ENCODE peak calls at places on chromosomes 6 and 20, in four cellular contexts. One of them, this sample, is unnamed.

GRCh38 chr6:33812669-33813068 is 8.9 kb upstream of the MLN start:
- DNase-seq in activated gamma-delta T cell treated with anti-CD3 and anti-CD28 coated beads, Interleukin-2, amount 50 U/mL, for 16 hours: no peak
- DNase-seq in sigmoid colon: no peak
- DNase-seq in T-cell: peak
- DNase-seq in this sample: no peak

GRCh38 chr6:115783402-115784061 is 277.2 kb downstream of the FRK start:
- DNase-seq in activated gamma-delta T cell treated with anti-CD3 and anti-CD28 coated beads, Interleukin-2, amount 50 U/mL, for 16 hours: no peak
- DNase-seq in sigmoid colon: no peak
- DNase-seq in T-cell: no peak
- DNase-seq in this sample: no peak

GRCh38 chr6:91029211-91029610 is 442.3 kb upstream of the MAP3K7 start:
- DNase-seq in activated gamma-delta T cell treated with anti-CD3 and anti-CD28 coated beads, Interleukin-2, amount 50 U/mL, for 16 hours: no peak
- DNase-seq in sigmoid colon: no peak
- DNase-seq in T-cell: no peak
- DNase-seq in this sample: no peak

GRCh38 chr20:50837532-50838321 is 42.9 kb downstream of the BCAS4 start:
- DNase-seq in activated gamma-delta T cell treated with anti-CD3 and anti-CD28 coated beads, Interleukin-2, amount 50 U/mL, for 16 hours: no peak
- DNase-seq in sigmoid colon: peak
- DNase-seq in T-cell: no peak
- DNase-seq in this sample: no peak

GRCh38 chr6:142913511-142914047 is 31.4 kb downstream of the HIVEP2 start:
- DNase-seq in activated gamma-delta T cell treated with anti-CD3 and anti-CD28 coated beads, Interleukin-2, amount 50 U/mL, for 16 hours: peak
- DNase-seq in sigmoid colon: no peak
- DNase-seq in T-cell: peak
- DNase-seq in this sample: no peak

GRCh38 chr6:163816441-163816840 is 401.9 kb downstream of the QKI start:
- DNase-seq in activated gamma-delta T cell treated with anti-CD3 and anti-CD28 coated beads, Interleukin-2, amount 50 U/mL, for 16 hours: no peak
- DNase-seq in sigmoid colon: no peak
- DNase-seq in T-cell: no peak
- DNase-seq in this sample: no peak

GRCh38 chr20:15638781-15639180 is 934.5 kb downstream of the KIF16B start:
- DNase-seq in activated gamma-delta T cell treated with anti-CD3 and anti-CD28 coated beads, Interleukin-2, amount 50 U/mL, for 16 hours: no peak
- DNase-seq in sigmoid colon: no peak
- DNase-seq in T-cell: no peak
- DNase-seq in this sample: no peak

GRCh38 chr6:167668019-167668753 is 158.5 kb upstream of the AFDN start:
- DNase-seq in activated gamma-delta T cell treated with anti-CD3 and anti-CD28 coated beads, Interleukin-2, amount 50 U/mL, for 16 hours: no peak
- DNase-seq in sigmoid colon: no peak
- DNase-seq in T-cell: no peak
- DNase-seq in this sample: no peak

GRCh38 chr6:36856277-36856676 is 17.0 kb upstream of the CPNE5 start:
- DNase-seq in activated gamma-delta T cell treated with anti-CD3 and anti-CD28 coated beads, Interleukin-2, amount 50 U/mL, for 16 hours: no peak
- DNase-seq in sigmoid colon: no peak
- DNase-seq in T-cell: no peak
- DNase-seq in this sample: no peak

GRCh38 chr6:145736854-145737181 is 1.5 kb upstream of the EPM2A start:
- DNase-seq in activated gamma-delta T cell treated with anti-CD3 and anti-CD28 coated beads, Interleukin-2, amount 50 U/mL, for 16 hours: no peak
- DNase-seq in sigmoid colon: no peak
- DNase-seq in T-cell: no peak
- DNase-seq in this sample: no peak

GRCh38 chr6:143955971-143956370 is 52.1 kb downstream of the PLAGL1 start:
- DNase-seq in activated gamma-delta T cell treated with anti-CD3 and anti-CD28 coated beads, Interleukin-2, amount 50 U/mL, for 16 hours: no peak
- DNase-seq in sigmoid colon: no peak
- DNase-seq in T-cell: no peak
- DNase-seq in this sample: no peak

GRCh38 chr20:32787168-32787567 is 25.0 kb downstream of the DNMT3B start:
- DNase-seq in activated gamma-delta T cell treated with anti-CD3 and anti-CD28 coated beads, Interleukin-2, amount 50 U/mL, for 16 hours: no peak
- DNase-seq in sigmoid colon: no peak
- DNase-seq in T-cell: no peak
- DNase-seq in this sample: no peak

GRCh38 chr20:35743693-35744491 is 1.8 kb upstream of the RBM39 start:
- DNase-seq in activated gamma-delta T cell treated with anti-CD3 and anti-CD28 coated beads, Interleukin-2, amount 50 U/mL, for 16 hours: no peak
- DNase-seq in sigmoid colon: peak
- DNase-seq in T-cell: no peak
- DNase-seq in this sample: no peak

GRCh38 chr6:149107520-149107919 is 210.0 kb upstream of the TAB2 start:
- DNase-seq in activated gamma-delta T cell treated with anti-CD3 and anti-CD28 coated beads, Interleukin-2, amount 50 U/mL, for 16 hours: no peak
- DNase-seq in sigmoid colon: no peak
- DNase-seq in T-cell: no peak
- DNase-seq in this sample: no peak

GRCh38 chr6:168133186-168133585 is 54.2 kb upstream of the FRMD1 start:
- DNase-seq in activated gamma-delta T cell treated with anti-CD3 and anti-CD28 coated beads, Interleukin-2, amount 50 U/mL, for 16 hours: no peak
- DNase-seq in sigmoid colon: peak
- DNase-seq in T-cell: no peak
- DNase-seq in this sample: no peak

GRCh38 chr6:114061116-114061515 is 90.2 kb upstream of the HDAC2 start:
- DNase-seq in activated gamma-delta T cell treated with anti-CD3 and anti-CD28 coated beads, Interleukin-2, amount 50 U/mL, for 16 hours: no peak
- DNase-seq in sigmoid colon: no peak
- DNase-seq in T-cell: no peak
- DNase-seq in this sample: no peak

GRCh38 chr20:16701296-16701695 is 28.5 kb upstream of the SNRPB2 start:
- DNase-seq in activated gamma-delta T cell treated with anti-CD3 and anti-CD28 coated beads, Interleukin-2, amount 50 U/mL, for 16 hours: no peak
- DNase-seq in sigmoid colon: no peak
- DNase-seq in T-cell: peak
- DNase-seq in this sample: no peak

GRCh38 chr20:2144850-2145249 is 43.2 kb downstream of the STK35 start:
- DNase-seq in activated gamma-delta T cell treated with anti-CD3 and anti-CD28 coated beads, Interleukin-2, amount 50 U/mL, for 16 hours: no peak
- DNase-seq in sigmoid colon: no peak
- DNase-seq in T-cell: no peak
- DNase-seq in this sample: no peak

GRCh38 chr6:17851001-17851719 is 136.3 kb downstream of the KIF13A start:
- DNase-seq in activated gamma-delta T cell treated with anti-CD3 and anti-CD28 coated beads, Interleukin-2, amount 50 U/mL, for 16 hours: no peak
- DNase-seq in sigmoid colon: no peak
- DNase-seq in T-cell: no peak
- DNase-seq in this sample: no peak

GRCh38 chr6:105949939-105950582 is 136.1 kb upstream of the PRDM1 start:
- DNase-seq in activated gamma-delta T cell treated with anti-CD3 and anti-CD28 coated beads, Interleukin-2, amount 50 U/mL, for 16 hours: no peak
- DNase-seq in sigmoid colon: no peak
- DNase-seq in T-cell: no peak
- DNase-seq in this sample: no peak

GRCh38 chr6:66048684-66049474 is 341.9 kb upstream of the EYS start:
- DNase-seq in activated gamma-delta T cell treated with anti-CD3 and anti-CD28 coated beads, Interleukin-2, amount 50 U/mL, for 16 hours: no peak
- DNase-seq in sigmoid colon: no peak
- DNase-seq in T-cell: no peak
- DNase-seq in this sample: no peak

GRCh38 chr6:85675030-85675819 is 32.5 kb upstream of the SYNCRIP start:
- DNase-seq in activated gamma-delta T cell treated with anti-CD3 and anti-CD28 coated beads, Interleukin-2, amount 50 U/mL, for 16 hours: no peak
- DNase-seq in sigmoid colon: no peak
- DNase-seq in T-cell: no peak
- DNase-seq in this sample: no peak

GRCh38 chr20:44736170-44737021 is 9.3 kb upstream of the KCNK15 start:
- DNase-seq in activated gamma-delta T cell treated with anti-CD3 and anti-CD28 coated beads, Interleukin-2, amount 50 U/mL, for 16 hours: no peak
- DNase-seq in sigmoid colon: peak
- DNase-seq in T-cell: no peak
- DNase-seq in this sample: peak

GRCh38 chr20:63050406-63050805 is 43.6 kb upstream of the BHLHE23 start:
- DNase-seq in activated gamma-delta T cell treated with anti-CD3 and anti-CD28 coated beads, Interleukin-2, amount 50 U/mL, for 16 hours: no peak
- DNase-seq in sigmoid colon: no peak
- DNase-seq in T-cell: no peak
- DNase-seq in this sample: no peak

GRCh38 chr6:134774244-134774643 is 175.7 kb downstream of the ALDH8A1 start:
- DNase-seq in activated gamma-delta T cell treated with anti-CD3 and anti-CD28 coated beads, Interleukin-2, amount 50 U/mL, for 16 hours: no peak
- DNase-seq in sigmoid colon: no peak
- DNase-seq in T-cell: no peak
- DNase-seq in this sample: no peak

GRCh38 chr6:31831350-31832215 is 4.0 kb downstream of the HSPA1B start:
- DNase-seq in activated gamma-delta T cell treated with anti-CD3 and anti-CD28 coated beads, Interleukin-2, amount 50 U/mL, for 16 hours: no peak
- DNase-seq in sigmoid colon: no peak
- DNase-seq in T-cell: no peak
- DNase-seq in this sample: no peak

GRCh38 chr20:57908691-57909090 is 198.9 kb upstream of the PMEPA1 start:
- DNase-seq in activated gamma-delta T cell treated with anti-CD3 and anti-CD28 coated beads, Interleukin-2, amount 50 U/mL, for 16 hours: no peak
- DNase-seq in sigmoid colon: no peak
- DNase-seq in T-cell: no peak
- DNase-seq in this sample: no peak

GRCh38 chr6:81384921-81385320 is 367.6 kb downstream of the TENT5A start:
- DNase-seq in activated gamma-delta T cell treated with anti-CD3 and anti-CD28 coated beads, Interleukin-2, amount 50 U/mL, for 16 hours: no peak
- DNase-seq in sigmoid colon: no peak
- DNase-seq in T-cell: no peak
- DNase-seq in this sample: no peak

GRCh38 chr6:168015492-168016175 is 18.2 kb downstream of the KIF25 start:
- DNase-seq in activated gamma-delta T cell treated with anti-CD3 and anti-CD28 coated beads, Interleukin-2, amount 50 U/mL, for 16 hours: no peak
- DNase-seq in sigmoid colon: no peak
- DNase-seq in T-cell: no peak
- DNase-seq in this sample: no peak

GRCh38 chr6:139436521-139437348 is 62.3 kb upstream of the CITED2 start:
- DNase-seq in activated gamma-delta T cell treated with anti-CD3 and anti-CD28 coated beads, Interleukin-2, amount 50 U/mL, for 16 hours: no peak
- DNase-seq in sigmoid colon: no peak
- DNase-seq in T-cell: no peak
- DNase-seq in this sample: no peak

GRCh38 chr20:23449400-23449799 is 3.3 kb downstream of the CST11 start:
- DNase-seq in activated gamma-delta T cell treated with anti-CD3 and anti-CD28 coated beads, Interleukin-2, amount 50 U/mL, for 16 hours: no peak
- DNase-seq in sigmoid colon: no peak
- DNase-seq in T-cell: no peak
- DNase-seq in this sample: no peak

GRCh38 chr6:111840821-111841220 is 32.4 kb downstream of the FYN start:
- DNase-seq in activated gamma-delta T cell treated with anti-CD3 and anti-CD28 coated beads, Interleukin-2, amount 50 U/mL, for 16 hours: no peak
- DNase-seq in sigmoid colon: no peak
- DNase-seq in T-cell: no peak
- DNase-seq in this sample: no peak

GRCh38 chr6:118748311-118749062 is 97.1 kb upstream of the CEP85L start:
- DNase-seq in activated gamma-delta T cell treated with anti-CD3 and anti-CD28 coated beads, Interleukin-2, amount 50 U/mL, for 16 hours: no peak
- DNase-seq in sigmoid colon: no peak
- DNase-seq in T-cell: no peak
- DNase-seq in this sample: no peak

GRCh38 chr6:52503853-52504777 is 72.7 kb downstream of the TRAM2 start:
- DNase-seq in activated gamma-delta T cell treated with anti-CD3 and anti-CD28 coated beads, Interleukin-2, amount 50 U/mL, for 16 hours: no peak
- DNase-seq in sigmoid colon: peak
- DNase-seq in T-cell: no peak
- DNase-seq in this sample: peak

GRCh38 chr6:63571382-63571882 is 848 bp upstream of the LOC128125822 start:
- DNase-seq in activated gamma-delta T cell treated with anti-CD3 and anti-CD28 coated beads, Interleukin-2, amount 50 U/mL, for 16 hours: no peak
- DNase-seq in sigmoid colon: no peak
- DNase-seq in T-cell: peak
- DNase-seq in this sample: no peak

GRCh38 chr20:11379257-11380011 is 538.3 kb upstream of the BTBD3 start:
- DNase-seq in activated gamma-delta T cell treated with anti-CD3 and anti-CD28 coated beads, Interleukin-2, amount 50 U/mL, for 16 hours: no peak
- DNase-seq in sigmoid colon: no peak
- DNase-seq in T-cell: no peak
- DNase-seq in this sample: no peak

GRCh38 chr6:136486357-136486756 is 63.9 kb downstream of the MAP7 start:
- DNase-seq in activated gamma-delta T cell treated with anti-CD3 and anti-CD28 coated beads, Interleukin-2, amount 50 U/mL, for 16 hours: no peak
- DNase-seq in sigmoid colon: no peak
- DNase-seq in T-cell: no peak
- DNase-seq in this sample: no peak

GRCh38 chr20:61316351-61316750 is 64.3 kb downstream of the CDH4 start:
- DNase-seq in activated gamma-delta T cell treated with anti-CD3 and anti-CD28 coated beads, Interleukin-2, amount 50 U/mL, for 16 hours: no peak
- DNase-seq in sigmoid colon: no peak
- DNase-seq in T-cell: no peak
- DNase-seq in this sample: no peak

GRCh38 chr6:117326396-117326795 is 61.0 kb downstream of the VGLL2 start:
- DNase-seq in activated gamma-delta T cell treated with anti-CD3 and anti-CD28 coated beads, Interleukin-2, amount 50 U/mL, for 16 hours: no peak
- DNase-seq in sigmoid colon: no peak
- DNase-seq in T-cell: no peak
- DNase-seq in this sample: no peak

This sample was measured in lung.